ENCODE peak calls at places on chromosomes 13 and 19, in four cellular contexts. One of them, this sample, is unnamed.
A peak's percentile ranks its signal among the peaks of the same experiment; 100 is the strongest.

GRCh38 chr13:22325761-22326160 is 654.9 kb downstream of the FGF9 start:
- DNase-seq in K562: no peak
- DNase-seq in HepG2: no peak
- DNase-seq in A549: no peak
- DNase-seq in this sample: no peak

GRCh38 chr13:51645154-51645650 is 60.9 kb downstream of the WDFY2 start:
- DNase-seq in A549: peak; percentile 43
- DNase-seq in HepG2: no peak
- DNase-seq in K562: no peak
- DNase-seq in this sample: no peak

GRCh38 chr13:63501702-63502101 is 2086.1 kb upstream of the PCDH20 start:
- DNase-seq in A549: no peak
- DNase-seq in K562: no peak
- DNase-seq in HepG2: no peak
- DNase-seq in this sample: no peak

GRCh38 chr13:106210327-106210726 is 325.1 kb downstream of the EFNB2 start:
- DNase-seq in HepG2: no peak
- DNase-seq in A549: no peak
- DNase-seq in K562: no peak
- DNase-seq in this sample: no peak

GRCh38 chr13:89324582-89324981 is 1653.4 kb downstream of the SLITRK5 start:
- DNase-seq in K562: no peak
- DNase-seq in HepG2: no peak
- DNase-seq in A549: no peak
- DNase-seq in this sample: no peak

GRCh38 chr19:48391100-48392005 is at the start of gene KDELR1:
- DNase-seq in K562: peak; percentile 92
- DNase-seq in A549: peak; percentile 77
- DNase-seq in HepG2: peak; percentile 42
- DNase-seq in this sample: no peak

GRCh38 chr13:97364827-97365226 is 69.1 kb upstream of the RAP2A start:
- DNase-seq in HepG2: no peak
- DNase-seq in A549: no peak
- DNase-seq in K562: no peak
- DNase-seq in this sample: no peak

GRCh38 chr19:37936166-37936565 is 29.2 kb downstream of the SIPA1L3 start:
- DNase-seq in K562: no peak
- DNase-seq in HepG2: peak; percentile 68
- DNase-seq in A549: peak; percentile 55
- DNase-seq in this sample: no peak

GRCh38 chr19:40398417-40399056 is 8.6 kb upstream of the HIPK4 start:
- DNase-seq in K562: peak; percentile 94
- DNase-seq in A549: peak; percentile 57
- DNase-seq in HepG2: no peak
- DNase-seq in this sample: no peak

GRCh38 chr19:54133312-54133956 is 4.1 kb upstream of the CNOT3 start:
- DNase-seq in A549: peak; percentile 89
- DNase-seq in HepG2: peak; percentile 84
- DNase-seq in K562: no peak
- DNase-seq in this sample: no peak

GRCh38 chr13:19587635-19588300 is 26.4 kb upstream of the TPTE2 start:
- DNase-seq in K562: peak; percentile 8
- DNase-seq in A549: peak; percentile 74
- DNase-seq in HepG2: peak; percentile 70
- DNase-seq in this sample: no peak

GRCh38 chr13:95087746-95088305 is 213.4 kb downstream of the ABCC4 start:
- DNase-seq in HepG2: peak; percentile 23
- DNase-seq in K562: no peak
- DNase-seq in A549: peak; percentile 44
- DNase-seq in this sample: no peak

GRCh38 chr13:67101730-67102467 is 128.2 kb downstream of the PCDH9 start:
- DNase-seq in K562: no peak
- DNase-seq in A549: no peak
- DNase-seq in HepG2: no peak
- DNase-seq in this sample: no peak

GRCh38 chr13:99911965-99912566 is 59.5 kb downstream of the ZIC5 start:
- DNase-seq in A549: no peak
- DNase-seq in HepG2: no peak
- DNase-seq in K562: no peak
- DNase-seq in this sample: no peak

GRCh38 chr13:47036291-47037008 is 139.6 kb upstream of the HTR2A start:
- DNase-seq in A549: no peak
- DNase-seq in HepG2: no peak
- DNase-seq in K562: no peak
- DNase-seq in this sample: peak; percentile 64

DNA sequence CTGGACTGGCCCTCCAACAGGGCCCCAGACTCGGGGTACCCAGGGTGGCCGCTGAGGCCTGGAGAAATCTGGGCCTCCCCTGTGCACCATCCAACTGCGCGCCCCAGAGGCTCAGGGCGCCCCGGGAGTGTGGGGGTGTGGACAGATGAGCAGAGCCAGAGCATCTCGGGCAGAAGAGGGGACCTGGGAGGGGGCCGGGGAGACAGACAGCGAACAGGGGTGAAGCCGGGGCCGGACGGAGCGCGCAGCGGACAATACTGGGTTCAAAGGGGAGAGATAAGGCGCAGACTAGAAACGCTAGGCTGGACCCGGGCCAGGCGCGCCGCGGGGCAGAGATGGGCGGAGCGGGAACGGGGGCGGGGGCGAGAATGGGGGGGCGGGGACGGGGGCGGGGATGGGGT is 460 bp upstream of the CERS4 start:
- DNase-seq in HepG2: no peak
- DNase-seq in K562: no peak
- DNase-seq in A549: no peak
- DNase-seq in this sample: no peak
- TF ChIP-seq EP300 in HepG2: peak; percentile 56
- TF ChIP-seq EP300 in K562: no peak
- TF ChIP-seq EP300 in A549: no peak
- TF ChIP-seq EP300 in this sample: no peak

DNA sequence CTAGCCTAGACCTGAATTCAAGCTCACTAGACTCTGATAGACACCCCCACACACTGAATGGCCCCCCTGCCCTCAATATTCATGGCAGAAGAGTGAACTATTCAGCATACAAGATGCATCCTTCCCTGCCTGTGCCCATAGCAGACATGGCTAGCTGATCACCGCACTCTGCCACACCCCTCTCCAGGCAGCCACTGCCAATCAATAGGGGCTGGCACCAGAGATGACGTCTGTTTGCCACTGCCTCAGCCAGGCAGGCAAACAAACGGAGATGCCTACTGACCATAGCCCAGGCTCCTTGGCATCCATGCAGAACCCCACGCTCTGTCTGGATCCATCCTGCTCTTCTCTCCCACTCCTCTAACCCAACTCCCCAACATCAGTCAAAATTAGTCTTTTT is 13.8 kb upstream of the NPAS1 start:
- DNase-seq in A549: peak; percentile 67
- DNase-seq in HepG2: peak; percentile 33
- DNase-seq in K562: no peak
- DNase-seq in this sample: no peak
- TF ChIP-seq MYC in A549: no peak
- TF ChIP-seq MYC in HepG2: no peak
- TF ChIP-seq MYC in K562: no peak
- TF ChIP-seq MYC in this sample: no peak

DNA sequence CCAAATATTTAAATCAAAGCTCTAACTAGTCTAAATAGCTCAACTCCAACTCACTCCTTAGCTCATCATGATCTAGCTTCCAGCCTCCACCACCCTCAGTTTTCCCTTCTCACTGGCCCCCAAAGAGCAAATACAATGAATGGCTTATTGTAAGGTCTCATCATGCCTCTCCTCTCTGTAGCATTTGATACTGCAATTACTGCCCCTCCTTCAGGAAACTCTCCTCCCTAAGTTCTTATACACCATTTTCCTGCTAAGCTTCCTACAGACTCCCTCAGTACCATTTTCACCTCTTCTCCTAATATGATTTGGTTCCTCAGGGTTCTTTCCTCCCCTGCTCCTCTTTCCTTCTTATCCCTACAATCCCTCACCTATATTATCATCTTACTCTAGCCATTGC is 12.8 kb downstream of the KPNA3 start:
- DNase-seq in A549: no peak
- DNase-seq in HepG2: no peak
- DNase-seq in K562: no peak
- DNase-seq in this sample: no peak
- TF ChIP-seq BHLHE40 in A549: no peak
- TF ChIP-seq BHLHE40 in HepG2: no peak
- TF ChIP-seq BHLHE40 in K562: no peak
- TF ChIP-seq BHLHE40 in this sample: no peak

GRCh38 chr19:18274303-18274775 is at the start of gene IQCN:
- DNase-seq in HepG2: peak; percentile 62
- DNase-seq in K562: no peak
- DNase-seq in A549: peak; percentile 64
- DNase-seq in this sample: no peak

GRCh38 chr19:18273566-18274302 is 518 bp downstream of the IQCN start:
- DNase-seq in HepG2: no peak
- DNase-seq in K562: no peak
- DNase-seq in A549: no peak
- DNase-seq in this sample: no peak

GRCh38 chr19:18278521-18279265 is 2.7 kb downstream of the JUND start:
- DNase-seq in K562: no peak
- DNase-seq in A549: peak; percentile 44
- DNase-seq in HepG2: no peak
- DNase-seq in this sample: no peak

GRCh38 chr19:18271433-18271841 is 2.8 kb downstream of the IQCN start:
- DNase-seq in A549: no peak
- DNase-seq in K562: no peak
- DNase-seq in HepG2: no peak
- DNase-seq in this sample: no peak

DNA sequence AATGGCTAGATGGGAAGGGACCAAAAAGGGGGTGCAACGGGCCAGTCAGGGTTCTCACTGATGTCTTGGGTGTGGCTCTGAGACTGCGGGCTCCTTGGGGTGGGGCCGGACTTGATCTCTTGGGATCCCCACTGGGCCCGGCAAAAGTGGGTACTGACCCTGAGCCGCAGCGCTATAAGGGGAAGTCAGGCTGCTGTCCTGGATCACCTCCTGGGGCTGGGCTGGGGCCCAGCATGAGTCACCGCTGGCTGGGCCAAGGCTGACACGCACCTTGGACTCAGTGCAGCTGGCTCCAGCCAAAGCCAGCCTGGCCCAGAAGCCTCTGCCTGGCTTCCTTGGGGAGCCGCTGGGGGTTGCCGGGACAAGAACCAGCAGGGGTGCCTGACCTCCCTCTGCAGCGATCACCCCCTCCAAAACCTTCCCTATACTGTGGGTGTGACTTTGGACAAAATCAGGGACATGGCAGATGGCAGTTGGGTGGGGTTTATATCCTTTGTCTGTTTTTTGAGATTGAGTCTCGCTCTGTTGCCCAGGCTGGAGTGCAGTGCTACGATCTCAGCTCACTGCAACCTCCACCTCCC is 614 bp upstream of the IQCN start:
- DNase-seq in K562: peak; percentile 55
- DNase-seq in A549: peak; percentile 81
- DNase-seq in HepG2: peak; percentile 82
- DNase-seq in this sample: no peak
- TF ChIP-seq EP300 in K562: peak; percentile 7
- TF ChIP-seq EP300 in A549: no peak
- TF ChIP-seq EP300 in HepG2: peak; percentile 44
- TF ChIP-seq EP300 in this sample: no peak

GRCh38 chr19:6849876-6850275 is 37.5 kb upstream of the ADGRE1 start:
- DNase-seq in K562: no peak
- DNase-seq in HepG2: no peak
- DNase-seq in A549: no peak
- DNase-seq in this sample: no peak

GRCh38 chr19:6848986-6849385 is 38.4 kb upstream of the ADGRE1 start:
- DNase-seq in K562: no peak
- DNase-seq in HepG2: no peak
- DNase-seq in A549: no peak
- DNase-seq in this sample: no peak

GRCh38 chr19:6853868-6854267 is 33.5 kb upstream of the ADGRE1 start:
- DNase-seq in HepG2: no peak
- DNase-seq in A549: no peak
- DNase-seq in K562: no peak
- DNase-seq in this sample: no peak

GRCh38 chr19:6852001-6852400 is 35.4 kb upstream of the ADGRE1 start:
- DNase-seq in HepG2: no peak
- DNase-seq in A549: no peak
- DNase-seq in K562: no peak
- DNase-seq in this sample: no peak

DNA sequence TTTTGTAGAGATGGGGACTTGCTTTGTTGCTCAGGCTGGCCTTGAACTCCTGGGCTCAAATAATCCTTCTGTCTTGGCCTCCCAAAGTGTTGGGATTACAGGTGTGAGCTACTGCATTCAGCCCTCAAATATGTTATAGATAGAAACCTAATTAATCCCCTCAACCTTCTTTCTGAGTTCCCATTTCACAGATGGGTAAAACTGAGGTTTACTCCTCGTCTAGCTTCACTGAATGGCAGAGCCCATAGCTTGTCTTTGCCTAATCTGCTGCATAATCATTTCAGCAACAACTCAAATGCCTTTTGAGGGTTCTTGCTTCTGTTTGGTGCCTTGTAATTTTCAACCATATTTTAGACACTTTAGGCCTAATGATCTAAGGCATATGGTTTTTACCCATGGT is 36.0 kb upstream of the ADGRE1 start:
- DNase-seq in HepG2: no peak
- DNase-seq in K562: no peak
- DNase-seq in A549: no peak
- DNase-seq in this sample: no peak
- TF ChIP-seq MYC in HepG2: no peak
- TF ChIP-seq MYC in K562: no peak
- TF ChIP-seq MYC in A549: no peak
- TF ChIP-seq MYC in this sample: no peak

GRCh38 chr13:23777571-23777870 is 111.7 kb downstream of the MIPEP start:
- DNase-seq in HepG2: no peak
- DNase-seq in K562: no peak
- DNase-seq in A549: no peak
- DNase-seq in this sample: no peak
- TF ChIP-seq BHLHE40 in HepG2: no peak
- TF ChIP-seq BHLHE40 in K562: no peak
- TF ChIP-seq BHLHE40 in A549: no peak
- TF ChIP-seq BHLHE40 in this sample: no peak

DNA sequence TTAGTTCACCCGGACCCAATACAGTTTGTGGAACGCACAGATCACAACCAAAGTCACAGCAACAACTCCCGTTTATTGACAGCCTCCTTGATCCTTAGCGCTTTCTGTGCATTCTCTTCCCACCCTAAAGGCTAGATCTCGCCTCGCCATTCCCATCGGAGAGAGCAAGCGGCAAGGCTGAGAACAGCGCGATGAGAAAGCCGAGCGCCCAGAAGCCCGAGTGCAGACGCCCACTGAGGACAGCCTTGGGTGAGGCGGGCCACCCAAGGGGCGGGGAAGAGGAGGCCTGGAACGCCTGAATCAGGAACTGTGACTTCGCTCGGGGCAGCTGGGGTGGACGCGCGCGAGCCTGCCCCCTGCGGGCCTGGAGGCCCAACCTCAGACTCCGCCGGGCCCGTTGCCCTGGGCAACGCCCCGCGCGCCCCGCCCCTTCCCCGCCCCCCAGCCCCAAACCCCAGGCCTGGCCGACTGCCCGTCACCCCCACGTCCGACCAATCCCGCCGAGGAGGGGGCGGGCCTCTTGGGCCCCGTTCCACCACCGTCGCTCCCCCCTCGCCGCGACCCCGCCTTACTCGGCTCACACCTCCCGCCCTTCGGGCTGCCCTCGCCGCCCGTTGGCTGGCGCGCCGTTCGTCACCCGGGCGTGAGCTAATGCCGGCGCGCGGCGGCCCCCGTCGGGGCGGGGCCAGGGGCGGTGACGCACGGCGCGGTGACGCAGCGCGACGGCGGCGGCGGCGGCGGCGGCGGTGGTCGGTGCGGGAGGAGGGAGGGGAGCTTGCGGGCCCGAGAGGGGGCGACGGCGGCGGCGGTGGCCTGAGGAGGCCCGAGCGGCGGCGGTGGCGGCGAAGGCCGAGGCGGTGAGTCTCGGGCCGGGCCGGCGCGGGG is at the start of gene SAMD4B:
- DNase-seq in K562: peak; percentile 96
- DNase-seq in A549: peak; percentile 100
- DNase-seq in HepG2: peak; percentile 92
- DNase-seq in this sample: peak; percentile 87
- TF ChIP-seq EP300 in K562: peak; percentile 53
- TF ChIP-seq EP300 in A549: no peak
- TF ChIP-seq EP300 in HepG2: no peak
- TF ChIP-seq EP300 in this sample: no peak